ENCODE peak calls at places on chromosomes 13 and 19, in five cellular contexts. P is body of pancreas, T is sigmoid colon, K is transverse colon, Y is stomach. X is an unnamed sample.

GRCh38 chr13:98977568-98978270 is at the start of gene DOCK9:
- DNase-seq in P (peak; percentile 49), Y (peak; percentile 60), K (peak; percentile 34), T (peak; percentile 76), X (peak; percentile 75)

GRCh38 chr13:45162194-45162593 is 38.7 kb downstream of the KCTD4 start:
- DNase-seq in K (no peak), T (no peak), Y (no peak), P (no peak), X (no peak)

GRCh38 chr19:49455729-49456128 is 2.7 kb downstream of the ALDH16A1 start:
- DNase-seq in K (no peak), T (no peak), Y (no peak), P (no peak), X (no peak)

GRCh38 chr13:26721251-26721939 is 39.2 kb downstream of the GPR12 start:
- DNase-seq in K (peak; percentile 28), P (no peak), T (no peak), Y (peak; percentile 30), X (no peak)

GRCh38 chr13:78256479-78256878 is 337.8 kb upstream of the EDNRB start:
- DNase-seq in T (no peak), K (no peak), P (no peak), Y (no peak), X (no peak)

GRCh38 chr13:35923347-35923746 is 207.8 kb downstream of the DCLK1 start:
- DNase-seq in P (no peak), T (no peak), Y (no peak), K (no peak), X (no peak)

GRCh38 chr19:37930416-37930815 is 23.4 kb downstream of the SIPA1L3 start:
- DNase-seq in K (no peak), T (no peak), Y (peak; percentile 56), P (no peak), X (peak; percentile 74)

GRCh38 chr13:99174533-99175100 is 26.0 kb upstream of the UBAC2 start:
- DNase-seq in P (no peak), K (no peak), T (no peak), Y (no peak), X (no peak)

GRCh38 chr19:34172661-34173144 is 399 bp downstream of the LSM14A start:
- DNase-seq in Y (no peak), P (no peak), T (no peak), K (peak; percentile 23), X (no peak)

GRCh38 chr13:107252021-107252420 is 684.1 kb upstream of the ARGLU1 start:
- DNase-seq in K (no peak), T (no peak), P (no peak), Y (no peak), X (no peak)

GRCh38 chr13:30845297-30846214 is 60.5 kb upstream of the MEDAG start:
- DNase-seq in Y (no peak), T (no peak), P (no peak), K (no peak), X (no peak)

GRCh38 chr19:13119654-13120053 is 1.6 kb downstream of the NACC1 start:
- DNase-seq in K (no peak), Y (no peak), T (no peak), P (no peak), X (no peak)

GRCh38 chr13:98570929-98571372 is 6.0 kb downstream of the STK24 start:
- DNase-seq in P (no peak), T (no peak), Y (peak; percentile 43), K (peak; percentile 61), X (peak; percentile 49)

GRCh38 chr19:9848060-9848459 is 12.9 kb downstream of the PIN1 start:
- DNase-seq in K (no peak), T (no peak), P (no peak), Y (no peak), X (no peak)

GRCh38 chr13:110912651-110913051 is 2.2 kb downstream of the ANKRD10 start:
- DNase-seq in K (no peak), P (no peak), T (no peak), Y (no peak), X (no peak)

GRCh38 chr19:43574424-43575155 is 737 bp downstream of the XRCC1 start:
- DNase-seq in Y (no peak), K (no peak), P (no peak), T (no peak), X (no peak)

GRCh38 chr19:23783634-23784033 is 24.9 kb upstream of the ZNF681 start:
- DNase-seq in K (no peak), T (no peak), P (no peak), Y (no peak), X (no peak)

GRCh38 chr19:48123907-48124675 is 13.5 kb upstream of the PLA2G4C start:
- DNase-seq in K (no peak), T (no peak), Y (no peak), P (no peak), X (no peak)

GRCh38 chr19:43895727-43896126 is 39.4 kb downstream of the ZNF45 start:
- DNase-seq in P (no peak), Y (no peak), T (no peak), K (no peak), X (no peak)

GRCh38 chr13:20570540-20570939 is 3.6 kb downstream of the IFT88 start:
- DNase-seq in K (no peak), Y (no peak), T (no peak), P (no peak), X (no peak)

GRCh38 chr19:55640577-55641375 is at the start of gene ZNF580:
- DNase-seq in T (peak; percentile 83), Y (peak; percentile 63), P (peak; percentile 62), K (peak; percentile 68), X (peak; percentile 80)
- TF ChIP-seq POLR2A in T (no peak), Y (no peak), P (peak; percentile 34), K (peak; percentile 23), X (no peak)

DNA sequence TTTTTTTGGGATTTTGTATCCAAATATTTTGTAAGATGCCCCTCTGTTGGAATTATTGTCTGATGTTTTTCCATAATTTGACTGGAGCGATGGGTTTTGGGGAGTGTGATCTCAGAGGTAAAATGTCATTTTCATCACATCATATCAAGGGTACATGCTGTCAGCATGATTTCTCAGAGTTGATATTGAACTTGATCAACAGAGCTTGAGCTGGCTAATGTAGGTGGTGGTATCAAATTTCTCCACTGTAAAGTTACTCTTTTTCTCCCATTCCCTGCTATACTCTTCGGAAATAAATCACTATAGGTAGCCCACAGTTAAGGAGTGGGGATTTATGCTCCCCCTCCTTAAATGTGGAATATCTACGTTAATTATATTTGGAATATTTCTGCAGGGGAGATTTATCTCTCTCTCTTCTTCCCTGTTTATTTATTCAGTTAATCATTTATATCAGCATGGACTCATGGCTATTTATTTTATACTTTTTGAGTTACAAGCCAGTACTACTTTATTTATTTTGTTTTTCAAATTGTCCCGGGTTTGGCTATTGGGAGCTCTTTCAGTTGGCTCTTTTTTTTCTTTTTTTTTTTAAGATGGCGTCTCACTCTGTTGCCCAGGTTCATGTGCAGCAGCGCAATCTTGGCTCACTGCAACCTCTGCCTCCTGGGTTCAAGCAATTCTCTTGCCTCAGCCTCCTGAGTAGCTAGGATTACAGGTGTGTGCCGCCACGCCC is 8.8 kb downstream of the SETDB2 start:
- DNase-seq in T (no peak), Y (no peak), P (no peak), K (no peak), X (no peak)
- H3K4me1 ChIP-seq in T (peaks cover 15% of the 10 kb centered on the region), Y (peaks cover 29% of the 10 kb centered on the region), P (peaks cover 17% of the 10 kb centered on the region), K (no peaks in the 10 kb centered on the region), X (peaks cover 8% of the 10 kb centered on the region)

GRCh38 chr19:47113446-47114348 is at the start of gene ZC3H4:
- DNase-seq in K (peak; percentile 98), P (peak; percentile 97), T (peak; percentile 98), Y (peak; percentile 97), X (peak; percentile 95)
- TF ChIP-seq POLR2A in K (peak; percentile 64), P (no peak), T (peak; percentile 51), Y (no peak), X (no peak)

GRCh38 chr13:43003729-43004128 is 11.7 kb upstream of the EPSTI1 start:
- DNase-seq in K (no peak), T (no peak), P (no peak), Y (no peak), X (no peak)
- H3K4me1 ChIP-seq in K (no peaks in the 10 kb centered on the region), T (no peaks in the 10 kb centered on the region), P (no peaks in the 10 kb centered on the region), Y (no peaks in the 10 kb centered on the region), X (peaks cover 17% of the 10 kb centered on the region)

GRCh38 chr13:51583875-51584730 is at the start of gene WDFY2:
- DNase-seq in K (peak; percentile 100), Y (peak; percentile 99), P (peak; percentile 100), T (peak; percentile 100), X (peak; percentile 100)
- TF ChIP-seq POLR2A in K (peak; percentile 78), Y (no peak), P (peak; percentile 97), T (peak; percentile 59), X (peak; percentile 93)

GRCh38 chr19:15456441-15456840 is 6.7 kb upstream of the WIZ start:
- DNase-seq in Y (no peak), T (no peak), P (no peak), K (no peak), X (no peak)
- H3K4me1 ChIP-seq in Y (peaks cover 45% of the 10 kb centered on the region), T (peaks cover 26% of the 10 kb centered on the region), P (peaks cover 40% of the 10 kb centered on the region), K (peaks cover 17% of the 10 kb centered on the region), X (peaks cover 9% of the 10 kb centered on the region)

DNA sequence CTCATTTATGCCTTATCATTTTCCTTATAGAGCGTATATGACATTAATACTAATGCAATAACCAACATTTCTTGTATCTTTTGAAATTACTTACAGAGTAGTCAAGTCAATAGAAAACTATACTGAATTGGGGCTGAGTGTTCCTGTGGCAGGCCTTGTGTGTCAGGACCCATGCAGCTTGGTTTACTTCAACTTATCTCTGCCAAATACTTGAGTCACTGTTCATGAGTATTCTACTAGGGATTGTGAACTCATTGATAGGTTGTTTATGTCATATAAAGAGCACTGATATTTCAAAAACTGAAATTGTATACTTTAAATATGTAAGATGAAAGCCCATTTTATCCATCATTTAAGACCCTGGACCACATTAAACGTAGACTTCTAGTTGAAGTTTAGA is 688.6 kb upstream of the SLITRK1 start:
- DNase-seq in P (no peak), K (no peak), Y (no peak), T (no peak), X (no peak)
- TF ChIP-seq POLR2A in P (no peak), K (no peak), Y (no peak), T (no peak), X (no peak)

X was measured in thyroid gland.